ENCODE peak calls at places on chromosomes 4 and X, in four cellular contexts. A is IMR-90, E is lung, B is breast epithelium. Y is an unnamed sample.

GRCh38 chrX:39238017-39238416 is 436.8 kb downstream of the MID1IP1 start:
- DNase-seq in A (no peak), B (no peak), E (no peak), Y (no peak)

GRCh38 chr4:81811562-81812293 is 340.0 kb upstream of the RASGEF1B start:
- DNase-seq in B (no peak), E (no peak), A (no peak), Y (no peak)

GRCh38 chr4:138053601-138054322 is 188.4 kb downstream of the SLC7A11 start:
- DNase-seq in B (no peak), A (peak; percentile 94), E (no peak), Y (no peak)

GRCh38 chr4:29047341-29048041 is 1672.7 kb upstream of the PCDH7 start:
- DNase-seq in A (no peak), E (no peak), B (no peak), Y (no peak)

GRCh38 chrX:70166601-70167590 is 10.4 kb upstream of the DGAT2L6 start:
- DNase-seq in B (no peak), A (peak; percentile 83), E (no peak), Y (no peak)

GRCh38 chrX:131845771-131846170 is 177.3 kb upstream of the STK26 start:
- DNase-seq in E (no peak), B (no peak), A (no peak), Y (no peak)

GRCh38 chrX:150229030-150229429 is 134.1 kb upstream of the MAMLD1 start:
- DNase-seq in B (no peak), A (no peak), E (peak; percentile 3), Y (peak; percentile 11)

GRCh38 chr4:23827971-23828680 is 61.7 kb downstream of the PPARGC1A start:
- DNase-seq in E (no peak), A (peak; percentile 36), B (no peak), Y (no peak)

GRCh38 chr4:112765317-112765989 is 128.5 kb downstream of the LARP7 start:
- DNase-seq in E (no peak), A (peak; percentile 18), B (no peak), Y (no peak)

GRCh38 chrX:130801901-130802300 is 101.1 kb downstream of the ENOX2 start:
- DNase-seq in B (no peak), A (peak; percentile 17), E (no peak), Y (no peak)

GRCh38 chrX:137654481-137654880 is 88.6 kb downstream of the ZIC3 start:
- DNase-seq in B (no peak), E (no peak), A (no peak), Y (no peak)

GRCh38 chr4:80266902-80267380 is 477 bp downstream of the FGF5 start:
- DNase-seq in B (no peak), E (no peak), A (peak; percentile 59), Y (no peak)

GRCh38 chr4:24912252-24913098 is at the start of gene CCDC149:
- DNase-seq in A (peak; percentile 57), E (peak; percentile 88), B (peak; percentile 85), Y (no peak)

GRCh38 chr4:150909116-150909515 is 106.0 kb downstream of the LRBA start:
- DNase-seq in B (no peak), A (no peak), E (no peak), Y (no peak)

GRCh38 chrX:1400049-1400448 is 8.1 kb upstream of the SLC25A6 start:
- DNase-seq in B (no peak), E (no peak), A (no peak), Y (no peak)

GRCh38 chrX:134255555-134255954 is 18.6 kb downstream of the CCDC160 start:
- DNase-seq in B (no peak), A (no peak), E (no peak), Y (no peak)

GRCh38 chrX:31036895-31037294 is 34.9 kb downstream of the FTHL17 start:
- DNase-seq in B (no peak), A (peak; percentile 42), E (peak; percentile 56), Y (no peak)

GRCh38 chr4:147496500-147496899 is 15.6 kb downstream of the EDNRA start:
- DNase-seq in B (no peak), E (no peak), A (no peak), Y (no peak)

GRCh38 chr4:124144302-124144701 is 568.2 kb downstream of the ANKRD50 start:
- DNase-seq in B (no peak), E (no peak), A (no peak), Y (no peak)

GRCh38 chrX:119605398-119605738 is 856 bp downstream of the NKRF start:
- DNase-seq in A (no peak), B (no peak), E (no peak), Y (no peak)

GRCh38 chr4:165763640-165764039 is 109.4 kb upstream of the TLL1 start:
- DNase-seq in A (no peak), B (no peak), E (no peak), Y (no peak)

GRCh38 chr4:8393593-8394038 is 46.9 kb downstream of the ACOX3 start:
- DNase-seq in B (no peak), E (peak; percentile 55), A (peak; percentile 97), Y (peak; percentile 88)

GRCh38 chr4:7962609-7963508 is 23.2 kb upstream of the AFAP1 start:
- DNase-seq in A (no peak), E (no peak), B (no peak), Y (no peak)

GRCh38 chr4:147733614-147734344 is 1.9 kb downstream of the ARHGAP10 start:
- DNase-seq in E (no peak), B (no peak), A (peak; percentile 58), Y (no peak)

GRCh38 chr4:127997534-127998388 is 32.6 kb downstream of the ABHD18 start:
- DNase-seq in E (no peak), B (no peak), A (peak; percentile 63), Y (no peak)

GRCh38 chrX:74133156-74133796 is 170.7 kb upstream of the ZCCHC13 start:
- DNase-seq in E (no peak), B (no peak), A (peak; percentile 80), Y (no peak)

GRCh38 chrX:6184900-6185515 is 43.7 kb downstream of the NLGN4X start:
- DNase-seq in E (no peak), B (no peak), A (no peak), Y (no peak)

GRCh38 chr4:188220006-188220405 is 80.8 kb downstream of the TRIML1 start:
- DNase-seq in E (no peak), B (no peak), A (no peak), Y (no peak)

GRCh38 chr4:163280703-163281519 is 51.5 kb downstream of the NPY1R start:
- DNase-seq in E (no peak), B (no peak), A (no peak), Y (no peak)

GRCh38 chr4:26325191-26325590 is 4.4 kb downstream of the RBPJ start:
- DNase-seq in B (no peak), A (peak; percentile 67), E (no peak), Y (no peak)

GRCh38 chr4:13455411-13455810 is 28.7 kb downstream of the RAB28 start:
- DNase-seq in A (peak; percentile 76), B (no peak), E (no peak), Y (no peak)

GRCh38 chrX:13716905-13717304 is 17.5 kb downstream of the TRAPPC2 start:
- DNase-seq in E (no peak), B (no peak), A (no peak), Y (no peak)

GRCh38 chr4:148447672-148448071 is 5.5 kb upstream of the NR3C2 start:
- DNase-seq in B (no peak), A (no peak), E (no peak), Y (no peak)

GRCh38 chr4:109998867-109999303 is 86.2 kb downstream of the EGF start:
- DNase-seq in E (no peak), B (no peak), A (peak; percentile 61), Y (no peak)

GRCh38 chr4:150224896-150225591 is 146.8 kb downstream of the DCLK2 start:
- DNase-seq in A (peak; percentile 99), B (no peak), E (no peak), Y (no peak)

GRCh38 chr4:130257271-130257670 is 1161.3 kb downstream of the C4orf33 start:
- DNase-seq in E (no peak), A (peak; percentile 22), B (no peak), Y (no peak)

GRCh38 chrX:10395643-10396042 is 224.7 kb downstream of the MID1 start:
- DNase-seq in B (no peak), E (no peak), A (no peak), Y (no peak)

GRCh38 chr4:39840027-39840426 is 137.7 kb downstream of the PDS5A start:
- DNase-seq in E (no peak), B (no peak), A (no peak), Y (no peak)

GRCh38 chr4:39834269-39834668 is 136.3 kb downstream of the UBE2K start:
- DNase-seq in A (no peak), E (no peak), B (no peak), Y (no peak)
- H3K36me3 ChIP-seq in A (peaks cover 44% of the 10 kb centered on the region), E (peaks cover 32% of the 10 kb centered on the region), B (no peaks in the 10 kb centered on the region), Y (peaks cover 61% of the 10 kb centered on the region)

DNA sequence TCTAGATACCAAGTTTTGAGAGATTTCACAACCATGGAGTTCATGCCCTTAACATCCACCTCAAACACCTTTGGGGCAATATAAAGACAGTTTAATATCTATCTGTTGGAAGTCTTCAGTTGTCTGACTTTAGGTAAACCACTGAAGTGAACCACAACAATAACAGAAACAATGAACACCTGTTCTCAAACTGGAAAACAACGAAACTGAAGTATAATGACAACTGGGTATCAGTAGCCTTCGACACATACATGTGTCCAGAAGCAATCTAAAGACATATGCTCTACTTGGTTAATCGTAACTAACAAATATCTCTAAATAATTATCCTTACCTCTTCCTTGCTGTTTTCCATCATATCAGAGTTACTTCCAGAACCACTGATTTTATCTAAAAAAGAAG is 87.8 kb downstream of the ATRX start:
- DNase-seq in E (no peak), B (no peak), A (no peak), Y (no peak)
- H3K27ac ChIP-seq in E (no peak overlapping the region), B (no peak overlapping the region), A (no peak overlapping the region), Y (no peak overlapping the region)

GRCh38 chr4:169109276-169109675 is 99.2 kb upstream of the CBR4 start:
- DNase-seq in B (no peak), A (no peak), E (no peak), Y (no peak)
- H3K36me3 ChIP-seq in B (peaks cover 4% of the 10 kb centered on the region), A (peaks cover 28% of the 10 kb centered on the region), E (peaks cover 23% of the 10 kb centered on the region), Y (peaks cover 36% of the 10 kb centered on the region)

GRCh38 chr4:78138252-78138651 is 81.1 kb downstream of the FRAS1 start:
- DNase-seq in B (no peak), A (no peak), E (no peak), Y (no peak)

GRCh38 chr4:78145622-78146021 is 88.5 kb downstream of the FRAS1 start:
- DNase-seq in B (no peak), E (no peak), A (no peak), Y (no peak)

GRCh38 chr4:78145005-78145404 is 87.9 kb downstream of the FRAS1 start:
- DNase-seq in E (no peak), A (no peak), B (no peak), Y (no peak)

GRCh38 chr4:78143634-78144033 is 86.5 kb downstream of the FRAS1 start:
- DNase-seq in B (no peak), A (no peak), E (no peak), Y (no peak)
- H3K27ac ChIP-seq in B (no peak overlapping the region), A (no peak overlapping the region), E (no peak overlapping the region), Y (no peak overlapping the region)

DNA sequence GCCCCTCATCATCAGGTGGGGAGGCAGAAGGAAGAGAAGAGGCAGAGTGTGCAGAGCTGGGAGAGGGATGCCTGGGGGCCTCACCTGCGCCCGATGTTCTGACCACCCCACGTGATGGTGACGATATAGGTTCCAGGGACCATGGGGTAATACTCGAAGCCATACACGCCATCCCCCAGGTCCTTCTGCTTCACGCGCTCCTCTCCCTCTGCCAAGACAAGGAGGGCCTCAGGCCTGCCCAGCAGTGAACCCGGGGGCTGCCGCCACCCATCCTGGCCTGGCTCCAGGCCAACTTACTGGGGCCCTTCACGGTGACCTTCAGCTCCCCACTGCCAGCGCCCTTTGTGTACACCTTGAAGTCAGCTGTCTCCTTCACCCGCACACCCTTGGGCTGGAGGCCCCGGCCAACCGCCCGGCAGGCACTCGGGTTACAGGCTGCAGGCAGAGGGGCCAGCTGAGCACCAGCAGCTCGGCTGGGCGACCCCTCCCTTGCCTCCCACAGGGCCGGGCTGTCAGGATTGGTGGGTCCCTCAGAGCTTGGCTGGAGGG is 9.3 kb downstream of the FLNA start:
- DNase-seq in B (no peak), A (no peak), E (no peak), Y (no peak)
- H3K36me3 ChIP-seq in B (no peaks in the 10 kb centered on the region), A (peaks cover 84% of the 10 kb centered on the region), E (peaks cover 61% of the 10 kb centered on the region), Y (peaks cover 88% of the 10 kb centered on the region)